ENCODE peak calls at places on chromosomes 1 and 21, in four cellular contexts. One of them, this sample, is unnamed.

GRCh38 chr1:247266053-247266452 is 10.2 kb downstream of the VN1R5 start:
- DNase-seq in RPMI7951: peak; percentile 15
- DNase-seq in T-cell: no peak
- DNase-seq in activated CD8-positive, alpha-beta memory T cell treated with anti-CD3 and anti-CD28 coated beads for 1 hour: no peak
- DNase-seq in this sample: no peak

GRCh38 chr1:24957016-24957807 is 27.1 kb upstream of the RUNX3 start:
- DNase-seq in RPMI7951: no peak
- DNase-seq in T-cell: no peak
- DNase-seq in activated CD8-positive, alpha-beta memory T cell treated with anti-CD3 and anti-CD28 coated beads for 1 hour: no peak
- DNase-seq in this sample: no peak

GRCh38 chr1:172641492-172641891 is 17.4 kb upstream of the FASLG start:
- DNase-seq in RPMI7951: no peak
- DNase-seq in T-cell: no peak
- DNase-seq in activated CD8-positive, alpha-beta memory T cell treated with anti-CD3 and anti-CD28 coated beads for 1 hour: no peak
- DNase-seq in this sample: no peak

GRCh38 chr1:78095618-78096416 is 50.1 kb downstream of the GIPC2 start:
- DNase-seq in RPMI7951: peak; percentile 88
- DNase-seq in T-cell: no peak
- DNase-seq in activated CD8-positive, alpha-beta memory T cell treated with anti-CD3 and anti-CD28 coated beads for 1 hour: no peak
- DNase-seq in this sample: no peak

GRCh38 chr1:47997289-47998200 is at the start of gene TRABD2B:
- DNase-seq in RPMI7951: peak; percentile 54
- DNase-seq in T-cell: peak; percentile 29
- DNase-seq in activated CD8-positive, alpha-beta memory T cell treated with anti-CD3 and anti-CD28 coated beads for 1 hour: no peak
- DNase-seq in this sample: peak; percentile 51

GRCh38 chr21:42171091-42172053 is 47.6 kb upstream of the ABCG1 start:
- DNase-seq in RPMI7951: peak; percentile 15
- DNase-seq in T-cell: no peak
- DNase-seq in activated CD8-positive, alpha-beta memory T cell treated with anti-CD3 and anti-CD28 coated beads for 1 hour: no peak
- DNase-seq in this sample: no peak

GRCh38 chr1:47792786-47793185 is 204.4 kb downstream of the TRABD2B start:
- DNase-seq in RPMI7951: peak; percentile 5
- DNase-seq in T-cell: no peak
- DNase-seq in activated CD8-positive, alpha-beta memory T cell treated with anti-CD3 and anti-CD28 coated beads for 1 hour: no peak
- DNase-seq in this sample: no peak

GRCh38 chr1:18852501-18852900 is 7.0 kb downstream of the TAS1R2 start:
- DNase-seq in RPMI7951: no peak
- DNase-seq in T-cell: no peak
- DNase-seq in activated CD8-positive, alpha-beta memory T cell treated with anti-CD3 and anti-CD28 coated beads for 1 hour: no peak
- DNase-seq in this sample: no peak

GRCh38 chr1:21673277-21673780 is 4.2 kb upstream of the RAP1GAP start:
- DNase-seq in RPMI7951: peak; percentile 73
- DNase-seq in T-cell: no peak
- DNase-seq in activated CD8-positive, alpha-beta memory T cell treated with anti-CD3 and anti-CD28 coated beads for 1 hour: no peak
- DNase-seq in this sample: no peak

GRCh38 chr1:69743146-69743545 is 175.4 kb downstream of the LRRC7 start:
- DNase-seq in RPMI7951: no peak
- DNase-seq in T-cell: no peak
- DNase-seq in activated CD8-positive, alpha-beta memory T cell treated with anti-CD3 and anti-CD28 coated beads for 1 hour: no peak
- DNase-seq in this sample: no peak

This sample was measured in CD4-positive, CD25-positive, alpha-beta regulatory T cell.